ENCODE peak calls at places on chromosomes 3 and 15, in six cellular contexts. C is PC-3, U is transverse colon, G is foreskin keratinocyte, L is neural progenitor cell, E is neuronal stem cell. D is an unnamed sample.

GRCh38 chr3:137866933-137867332 is 102.8 kb downstream of the SOX14 start:
- DNase-seq in U (no peak), C (no peak), G (peak), L (no peak), E (no peak), D (no peak)

GRCh38 chr3:104628185-104628789 is 738.4 kb upstream of the ALCAM start:
- DNase-seq in C (peak), G (peak), E (peak), U (no peak), L (peak), D (no peak)

GRCh38 chr3:111956995-111957736 is 21.7 kb upstream of the ABHD10 start:
- DNase-seq in U (no peak), C (no peak), L (peak), G (no peak), E (no peak), D (no peak)

GRCh38 chr3:148084931-148085330 is 612.8 kb upstream of the AGTR1 start:
- DNase-seq in L (no peak), E (no peak), C (no peak), G (no peak), U (no peak), D (no peak)

GRCh38 chr3:45078910-45079522 is 52.9 kb downstream of the CLEC3B start:
- DNase-seq in E (no peak), C (peak), U (peak), G (peak), L (no peak), D (no peak)

GRCh38 chr15:29348308-29348914 is 78.8 kb upstream of the NSMCE3 start:
- DNase-seq in G (no peak), L (peak), E (no peak), U (peak), C (no peak), D (no peak)

GRCh38 chr3:155086041-155086440 is 5.9 kb downstream of the MME start:
- DNase-seq in L (no peak), E (no peak), C (no peak), U (no peak), G (no peak), D (no peak)

GRCh38 chr15:73210630-73211029 is 158.1 kb downstream of the HCN4 start:
- DNase-seq in G (no peak), U (no peak), C (no peak), E (no peak), L (no peak), D (no peak)

GRCh38 chr15:57485869-57486268 is 105.8 kb upstream of the MYZAP start:
- DNase-seq in L (no peak), G (peak), U (no peak), C (peak), E (no peak), D (no peak)

GRCh38 chr3:18556503-18556902 is 131.4 kb upstream of the SATB1 start:
- DNase-seq in G (peak), L (no peak), E (no peak), C (peak), U (no peak), D (no peak)

GRCh38 chr15:101327147-101327740 is 32.2 kb upstream of the SNRPA1 start:
- DNase-seq in E (no peak), C (no peak), G (no peak), L (no peak), U (no peak), D (no peak)

GRCh38 chr15:77187751-77188464 is 117.0 kb upstream of the TSPAN3 start:
- DNase-seq in G (peak), U (peak), L (no peak), C (peak), E (no peak), D (no peak)

GRCh38 chr15:58274885-58275284 is 136.7 kb downstream of the AQP9 start:
- DNase-seq in E (no peak), U (no peak), C (no peak), L (no peak), G (no peak), D (no peak)

GRCh38 chr3:126956361-126956760 is 26.6 kb upstream of the PLXNA1 start:
- DNase-seq in L (no peak), U (no peak), G (peak), C (no peak), E (no peak), D (no peak)

GRCh38 chr3:128340904-128341555 is 125.7 kb downstream of the DNAJB8 start:
- DNase-seq in G (no peak), U (no peak), L (no peak), E (no peak), C (no peak), D (no peak)

GRCh38 chr15:93049914-93050534 is 39.0 kb downstream of the RGMA start:
- DNase-seq in C (no peak), E (no peak), G (no peak), L (no peak), U (no peak), D (no peak)

GRCh38 chr3:183991403-183991802 is 26.3 kb downstream of the ABCC5 start:
- DNase-seq in E (no peak), C (no peak), G (peak), L (no peak), U (no peak), D (no peak)

GRCh38 chr3:39435006-39435748 is 28.7 kb downstream of the RPSA start:
- DNase-seq in U (no peak), G (no peak), L (no peak), C (no peak), E (no peak), D (no peak)

GRCh38 chr3:39429466-39429865 is 22.9 kb downstream of the RPSA start:
- DNase-seq in E (no peak), C (no peak), G (no peak), L (no peak), U (no peak), D (no peak)

GRCh38 chr3:39434574-39434973 is 28.1 kb downstream of the RPSA start:
- DNase-seq in G (peak), E (no peak), C (no peak), U (no peak), L (no peak), D (no peak)

GRCh38 chr3:39432342-39432741 is 25.8 kb downstream of the RPSA start:
- DNase-seq in G (no peak), E (no peak), U (no peak), C (peak), L (no peak), D (no peak)

DNA sequence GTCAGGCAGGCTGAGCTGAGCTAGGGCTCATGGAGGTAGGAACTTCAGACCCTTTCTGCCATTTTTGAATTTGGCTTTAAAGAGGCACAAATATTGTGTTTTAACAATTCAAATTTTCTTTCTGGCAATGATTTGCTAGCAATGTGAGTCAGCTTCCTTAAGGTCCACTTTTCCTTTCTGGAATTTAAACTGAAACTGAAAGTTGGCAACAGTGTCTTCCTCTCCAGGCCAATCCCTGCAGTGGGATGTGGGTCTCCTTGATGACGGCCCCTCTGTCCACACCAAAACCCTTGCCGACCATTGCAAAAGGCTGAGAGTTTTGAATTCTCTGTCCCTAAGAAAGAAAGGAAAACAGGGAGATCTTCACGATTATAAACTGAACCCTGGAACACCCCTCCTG is 27.1 kb downstream of the RPSA start:
- DNase-seq in G (no peak), E (no peak), L (no peak), C (peak), U (no peak), D (no peak)
- H3K27ac ChIP-seq in G (peak), E (no peak), L (no peak), C (no peak), U (no peak), D (no peak)

DNA sequence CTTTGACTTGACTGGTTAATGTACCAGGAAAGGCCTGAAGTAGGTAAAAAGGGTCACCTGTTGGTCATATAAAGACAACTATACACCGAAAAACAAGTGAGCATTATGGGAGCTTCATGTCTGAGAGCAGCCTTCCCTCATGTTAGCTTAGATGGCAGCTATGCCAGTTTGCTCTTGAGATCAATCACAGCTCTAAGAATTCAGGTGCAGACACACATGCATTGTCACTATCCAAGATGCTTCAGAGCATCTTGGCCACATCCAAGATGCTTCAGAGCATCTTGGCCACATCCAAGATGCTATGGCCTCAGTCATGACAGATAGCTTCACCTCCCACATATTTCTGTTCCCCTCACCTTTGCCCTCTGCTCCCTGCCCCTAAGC is 15.5 kb downstream of the ZNF80 start:
- DNase-seq in U (no peak), C (no peak), E (no peak), L (no peak), G (no peak), D (no peak)
- H3K27ac ChIP-seq in U (no peak), C (no peak), E (no peak), L (no peak), G (no peak), D (no peak)

GRCh38 chr3:189490749-189491148 is 140.4 kb upstream of the TP63 start:
- DNase-seq in U (peak), G (no peak), E (no peak), C (peak), L (no peak), D (no peak)
- H3K27ac ChIP-seq in U (no peak), G (peak), E (no peak), C (peak), L (no peak), D (no peak)

DNA sequence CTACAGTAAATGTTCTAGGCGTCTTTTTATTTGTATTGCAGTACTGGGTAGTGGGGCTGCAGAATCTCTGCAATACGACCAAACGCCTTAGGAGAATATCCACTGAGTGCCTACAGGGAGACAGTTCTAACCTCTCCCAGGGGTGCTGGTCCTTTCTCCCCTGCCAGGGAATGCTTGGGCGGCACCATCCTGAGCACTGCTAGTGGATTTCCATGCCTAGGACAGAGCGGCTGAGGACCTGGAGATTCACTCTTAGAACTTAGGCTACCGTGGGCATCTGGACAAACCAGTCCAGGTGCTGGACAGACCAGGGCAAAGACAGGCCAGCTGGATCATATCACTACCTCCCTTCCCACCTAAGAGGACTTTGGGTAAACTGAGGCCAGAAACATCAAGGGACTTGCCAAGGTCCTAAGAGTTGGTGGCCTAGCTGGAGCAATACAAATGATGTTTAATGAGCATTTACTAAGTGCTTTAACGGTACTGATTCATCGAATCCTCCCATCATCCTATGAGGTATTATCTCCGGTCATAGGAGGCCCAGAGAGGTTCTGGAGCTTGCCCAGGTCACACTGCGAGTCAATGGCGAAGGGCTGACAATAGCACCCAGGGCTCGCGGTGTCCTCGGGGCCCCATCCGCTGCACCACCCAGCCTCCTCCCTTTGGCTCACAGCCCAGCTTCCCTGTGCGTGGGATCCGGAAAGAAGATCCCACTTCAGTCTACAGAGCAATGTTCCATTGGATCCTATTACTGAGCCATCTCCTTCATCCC is 822 bp downstream of the TMEM44 start:
- DNase-seq in L (no peak), U (peak), E (no peak), C (peak), G (peak), D (no peak)
- H3K27ac ChIP-seq in L (no peak), U (peak), E (no peak), C (peak), G (no peak), D (no peak)